ENCODE peak calls at places on chromosomes 3 and 15, in six cellular contexts. R is endothelial cell of umbilical vein; N is neural progenitor cell; P is heart right ventricle; J is CD8-positive, alpha-beta memory T cell; D is T follicular helper cell. Q is an unnamed sample.

GRCh38 chr3:56790016-56790950 is 11.5 kb downstream of the ARHGEF3 start:
- DNase-seq in R (no peak), P (no peak), N (no peak), J (peak), D (no peak), Q (no peak)

GRCh38 chr3:170809975-170810357 is 60.0 kb downstream of the RPL22L1 start:
- DNase-seq in D (no peak), J (no peak), R (peak), P (no peak), N (no peak), Q (no peak)

GRCh38 chr15:25862087-25862468 is 1.0 kb downstream of the ATP10A start:
- DNase-seq in P (no peak), J (no peak), D (no peak), N (no peak), R (no peak), Q (no peak)

GRCh38 chr15:82159922-82160321 is 102.6 kb downstream of the EFL1 start:
- DNase-seq in P (no peak), R (peak), J (no peak), N (peak), D (no peak), Q (peak)

GRCh38 chr3:169556349-169556870 is 107.1 kb downstream of the MECOM start:
- DNase-seq in D (no peak), N (no peak), P (no peak), J (no peak), R (no peak), Q (no peak)

GRCh38 chr3:31777092-31777491 is 204.0 kb downstream of the OSBPL10 start:
- DNase-seq in R (no peak), N (no peak), P (no peak), J (no peak), D (no peak), Q (no peak)

GRCh38 chr3:182019926-182020325 is 308.2 kb downstream of the SOX2 start:
- DNase-seq in D (no peak), P (no peak), J (no peak), R (no peak), N (no peak), Q (no peak)

GRCh38 chr3:182303169-182303568 is 490.1 kb upstream of the ATP11B start:
- DNase-seq in D (no peak), P (no peak), J (no peak), R (no peak), N (no peak), Q (no peak)

GRCh38 chr3:178385280-178385952 is 150.8 kb upstream of the KCNMB2 start:
- DNase-seq in N (peak), D (no peak), R (peak), P (no peak), J (peak), Q (peak)

GRCh38 chr3:127867986-127868385 is 45.7 kb upstream of the MGLL start:
- DNase-seq in R (no peak), D (no peak), N (no peak), P (no peak), J (no peak), Q (no peak)

GRCh38 chr3:197446713-197447455 is 108.9 kb downstream of the BDH1 start:
- DNase-seq in N (no peak), R (no peak), P (no peak), J (no peak), D (no peak), Q (no peak)

GRCh38 chr3:146020969-146021368 is 140.0 kb downstream of the PLOD2 start:
- DNase-seq in R (no peak), J (no peak), D (no peak), N (peak), P (no peak), Q (no peak)